ENCODE peak calls at places on chromosomes 1 and 21, in seven cellular contexts. Q is retinal pigment epithelial cell, P is AG04450, A is mammary epithelial cell, V is foreskin fibroblast, M is GM10248, C is smooth muscle cell of the brain vasculature. Y is an unnamed sample.

GRCh38 chr21:28402616-28402989 is 590.1 kb downstream of the LTN1 start:
- DNase-seq in Q (no peak), P (no peak), A (no peak), V (no peak), M (no peak), C (no peak), Y (no peak)

GRCh38 chr1:30373471-30374399 is 349.6 kb downstream of the MATN1 start:
- DNase-seq in Q (no peak), P (no peak), A (no peak), V (no peak), M (no peak), C (no peak), Y (no peak)

GRCh38 chr1:52444465-52444864 is 40.1 kb downstream of the PRPF38A start:
- DNase-seq in Q (no peak), P (no peak), A (peak; percentile 8), V (no peak), M (no peak), C (no peak), Y (no peak)

GRCh38 chr1:39886757-39887231 is 3.5 kb upstream of the TRIT1 start:
- DNase-seq in Q (no peak), P (no peak), A (no peak), V (no peak), M (no peak), C (no peak), Y (no peak)

GRCh38 chr21:17554619-17555472 is 42.0 kb downstream of the CXADR start:
- DNase-seq in Q (no peak), P (no peak), A (no peak), V (peak; percentile 6), M (no peak), C (no peak), Y (no peak)

GRCh38 chr1:224205438-224205840 is 22.4 kb downstream of the DEGS1 start:
- DNase-seq in Q (no peak), P (no peak), A (peak; percentile 85), V (peak; percentile 90), M (no peak), C (no peak), Y (peak; percentile 80)

GRCh38 chr1:60160141-60160540 is 86.6 kb upstream of the C1orf87 start:
- DNase-seq in Q (no peak), P (no peak), A (no peak), V (no peak), M (no peak), C (no peak), Y (no peak)

GRCh38 chr1:228098323-228098931 is 4.7 kb downstream of the C1orf35 start:
- DNase-seq in Q (no peak), P (no peak), A (no peak), V (no peak), M (peak; percentile 5), C (no peak), Y (no peak)

GRCh38 chr1:52321051-52321450 is 45.0 kb downstream of the CC2D1B start:
- DNase-seq in Q (no peak), P (no peak), A (no peak), V (no peak), M (no peak), C (no peak), Y (no peak)

GRCh38 chr1:10451286-10451685 is 1.5 kb downstream of the CORT start:
- DNase-seq in Q (no peak), P (no peak), A (no peak), V (peak; percentile 68), M (no peak), C (no peak), Y (no peak)

GRCh38 chr1:218460367-218460766 is 115.2 kb downstream of the TGFB2 start:
- DNase-seq in Q (no peak), P (no peak), A (peak; percentile 31), V (no peak), M (no peak), C (peak; percentile 32), Y (peak; percentile 62)

GRCh38 chr21:31248598-31248997 is 95.5 kb downstream of the TIAM1 start:
- DNase-seq in Q (no peak), P (no peak), A (peak; percentile 63), V (peak; percentile 10), M (no peak), C (peak; percentile 13), Y (no peak)

Y was measured in HCEC 1CT.